ENCODE peak calls at places on chromosomes 11 and 22, in four cellular contexts. L, M, R and T are unnamed samples.
A peak's percentile ranks its signal among the peaks of the same experiment; 100 is the strongest.

GRCh38 chr11:4480577-4481539 is 1.6 kb upstream of the OR52K1 start:
- DNase-seq in M (no peak), L (peak; percentile 6), R (peak; percentile 36), T (no peak)

GRCh38 chr11:69984457-69985261 is 93.5 kb upstream of the ANO1 start:
- DNase-seq in L (no peak), R (no peak), M (no peak), T (no peak)

GRCh38 chr22:22235564-22235963 is 9.0 kb upstream of the VPREB1 start:
- DNase-seq in M (peak; percentile 17), L (peak; percentile 83), R (no peak), T (peak; percentile 50)

GRCh38 chr11:13384837-13385417 is 78.1 kb downstream of the BTBD10 start:
- DNase-seq in M (peak; percentile 3), L (peak; percentile 48), R (no peak), T (no peak)

GRCh38 chr11:3123761-3124733 is 41.1 kb downstream of the OSBPL5 start:
- DNase-seq in R (peak; percentile 76), M (no peak), L (no peak), T (no peak)

GRCh38 chr11:6437423-6437822 is 3.4 kb downstream of the HPX start:
- DNase-seq in R (no peak), L (peak; percentile 21), M (no peak), T (no peak)

GRCh38 chr22:30212363-30212995 is 34.1 kb downstream of the LIF start:
- DNase-seq in R (peak; percentile 84), M (no peak), L (peak; percentile 40), T (no peak)

GRCh38 chr22:26777402-26777801 is 120.0 kb downstream of the MIAT start:
- DNase-seq in M (no peak), L (peak; percentile 9), R (no peak), T (no peak)

GRCh38 chr11:70399681-70400112 is 1.4 kb downstream of the CTTN start:
- DNase-seq in M (no peak), L (peak; percentile 83), R (peak; percentile 27), T (no peak)

GRCh38 chr11:35029979-35030378 is 109.0 kb upstream of the CD44 start:
- DNase-seq in L (peak; percentile 79), R (no peak), M (peak; percentile 81), T (no peak)

GRCh38 chr22:45208993-45209838 is 31.5 kb downstream of the KIAA0930 start:
- DNase-seq in R (no peak), L (peak; percentile 38), M (no peak), T (no peak)

GRCh38 chr11:32154275-32154674 is 63.4 kb downstream of the RCN1 start:
- DNase-seq in M (peak; percentile 62), R (no peak), L (peak; percentile 7), T (no peak)

GRCh38 chr11:19869466-19869865 is 156.8 kb downstream of the NAV2 start:
- DNase-seq in R (no peak), M (no peak), L (no peak), T (no peak)

GRCh38 chr11:12840871-12841516 is 166.8 kb downstream of the TEAD1 start:
- DNase-seq in R (no peak), M (no peak), L (no peak), T (no peak)

GRCh38 chr11:93741882-93742226 is 382 bp downstream of the C11orf54 start:
- DNase-seq in L (peak; percentile 59), M (no peak), R (no peak), T (no peak)

GRCh38 chr22:38572065-38572464 is 2.1 kb upstream of the DMC1 start:
- DNase-seq in M (peak; percentile 12), L (peak; percentile 61), R (no peak), T (peak; percentile 22)

GRCh38 chr11:79076526-79077115 is 364.2 kb downstream of the TENM4 start:
- DNase-seq in M (no peak), R (no peak), L (peak; percentile 55), T (no peak)

GRCh38 chr22:25120093-25120561 is 79.5 kb upstream of the CRYBB3 start:
- DNase-seq in R (no peak), L (no peak), M (no peak), T (no peak)

GRCh38 chr11:30346068-30346688 is 23.3 kb downstream of the ARL14EP start:
- DNase-seq in M (no peak), R (no peak), L (peak; percentile 73), T (no peak)

GRCh38 chr11:3010521-3011275 is 18.6 kb upstream of the NAP1L4 start:
- DNase-seq in L (no peak), R (no peak), M (no peak), T (no peak)

GRCh38 chr22:34709641-34710040 is 356.3 kb upstream of the ISX start:
- DNase-seq in M (no peak), R (no peak), L (no peak), T (no peak)

GRCh38 chr22:48919851-48920589 is 907.7 kb downstream of the BRD1 start:
- DNase-seq in R (no peak), L (no peak), M (no peak), T (no peak)

GRCh38 chr11:19712281-19713220 is at the start of gene NAV2:
- DNase-seq in M (peak; percentile 20), R (peak; percentile 41), L (peak; percentile 91), T (peak; percentile 88)

GRCh38 chr11:66705587-66706335 is 23.3 kb downstream of the SPTBN2 start:
- DNase-seq in R (no peak), M (no peak), L (no peak), T (no peak)

GRCh38 chr11:125886997-125887372 is 483 bp upstream of the HYLS1 start:
- DNase-seq in R (no peak), L (no peak), M (no peak), T (peak; percentile 38)

GRCh38 chr11:20050048-20050447 is 110.2 kb downstream of the DBX1 start:
- DNase-seq in L (no peak), M (no peak), R (no peak), T (no peak)

GRCh38 chr11:126589492-126589803 is 234.0 kb downstream of the ST3GAL4 start:
- DNase-seq in L (no peak), R (no peak), M (no peak), T (no peak)

GRCh38 chr22:47165998-47166397 is 403.5 kb downstream of the TBC1D22A start:
- DNase-seq in L (no peak), R (no peak), M (no peak), T (no peak)

GRCh38 chr22:23514317-23515038 is 65.6 kb downstream of the IGLL1 start:
- DNase-seq in M (no peak), L (no peak), R (no peak), T (no peak)

GRCh38 chr11:104625246-104625645 is 273.0 kb downstream of the CASP12 start:
- DNase-seq in L (no peak), R (no peak), M (no peak), T (no peak)

GRCh38 chr22:40001800-40002577 is 7.2 kb downstream of the FAM83F start:
- DNase-seq in R (no peak), L (peak; percentile 62), M (no peak), T (no peak)
- TF ChIP-seq SPI1 in R (no peak), L (no peak), M (no peak), T (no peak)

DNA sequence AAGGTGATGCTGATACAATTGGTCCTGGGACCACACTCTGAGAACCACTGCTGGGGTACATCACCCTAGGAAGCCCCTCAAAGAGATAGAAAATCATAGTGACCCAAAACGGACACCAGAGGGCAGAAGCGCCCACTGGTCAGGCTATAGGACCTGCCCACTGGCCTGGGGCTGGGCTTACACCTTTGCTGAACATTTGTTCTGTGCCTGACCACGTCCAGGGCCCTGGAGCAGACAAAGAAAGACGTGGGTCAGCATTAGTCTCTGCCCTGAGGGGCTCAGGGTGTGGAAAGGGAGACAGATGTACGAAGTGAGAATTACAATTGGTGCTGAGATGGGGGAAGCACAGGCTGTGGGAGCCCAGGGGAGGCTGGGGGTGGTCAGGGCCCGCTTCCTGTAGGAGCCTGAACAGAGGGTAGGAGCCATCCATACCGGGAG is 14.4 kb upstream of the SERPINH1 start:
- DNase-seq in M (no peak), R (no peak), L (peak; percentile 89), T (no peak)
- TF ChIP-seq SPI1 in M (no peak), R (no peak), L (no peak), T (no peak)

GRCh38 chr11:73333626-73334199 is 25.6 kb downstream of the ARHGEF17 start:
- DNase-seq in M (no peak), R (no peak), L (no peak), T (no peak)

GRCh38 chr11:73331138-73331916 is 23.3 kb downstream of the ARHGEF17 start:
- DNase-seq in M (no peak), L (peak; percentile 27), R (no peak), T (no peak)

GRCh38 chr11:73335204-73335923 is 27.3 kb downstream of the ARHGEF17 start:
- DNase-seq in R (no peak), L (peak; percentile 84), M (no peak), T (peak; percentile 74)

GRCh38 chr11:73333173-73333572 is 25.1 kb downstream of the ARHGEF17 start:
- DNase-seq in R (no peak), L (no peak), M (no peak), T (no peak)

DNA sequence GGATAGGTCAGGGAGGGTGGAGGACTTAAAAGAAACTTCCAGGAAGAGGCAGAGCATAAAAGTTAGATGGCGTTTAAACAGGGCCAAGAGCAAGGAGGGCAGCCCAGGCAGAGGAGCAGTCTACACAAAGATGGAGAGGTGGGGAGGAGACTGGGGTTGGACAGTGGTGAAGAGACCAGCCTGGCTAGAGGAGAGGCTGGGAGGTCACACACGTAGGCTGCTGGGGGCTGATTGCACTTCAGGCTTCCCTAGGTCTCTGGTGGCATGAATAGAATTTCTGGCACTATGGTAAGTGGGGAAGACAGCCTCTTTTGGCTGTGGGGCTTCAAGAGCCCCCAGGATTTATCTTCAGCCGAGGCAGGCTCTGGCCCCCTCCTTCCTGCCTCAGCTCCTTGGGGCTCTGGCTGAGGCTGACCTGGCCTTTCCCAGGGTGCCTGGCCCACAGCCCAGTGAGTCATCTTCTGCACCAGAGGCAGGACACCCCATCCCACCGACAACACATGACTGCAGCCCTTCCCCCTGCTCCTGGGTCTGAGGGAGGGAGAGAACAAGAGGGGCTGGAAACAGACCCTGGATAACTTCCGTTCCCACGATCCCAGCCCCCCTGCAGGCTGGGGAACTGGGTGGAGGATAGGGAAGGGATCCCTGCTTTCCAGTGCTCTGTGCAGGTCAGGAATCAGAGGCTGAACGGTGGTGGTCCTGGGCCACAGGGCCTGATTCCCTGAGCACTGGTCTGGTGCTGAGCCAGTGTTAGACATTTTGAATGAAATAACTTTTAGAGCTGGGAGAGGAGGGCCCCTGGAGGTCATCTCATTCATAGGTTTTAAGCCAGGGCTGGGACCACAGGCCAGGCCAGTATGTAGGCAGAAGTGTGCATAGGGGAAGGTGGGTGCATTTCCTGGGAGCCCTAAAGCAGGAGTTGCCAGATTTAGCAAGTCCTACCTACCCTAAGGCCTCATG is 26.4 kb downstream of the ARHGEF17 start:
- DNase-seq in L (peak; percentile 77), R (no peak), M (no peak), T (no peak)
- TF ChIP-seq SPI1 in L (no peak), R (no peak), M (no peak), T (no peak)

GRCh38 chr11:130585545-130585944 is 137.1 kb downstream of the ADAMTS15 start:
- DNase-seq in L (no peak), M (no peak), R (no peak), T (no peak)
- TF ChIP-seq SPI1 in L (no peak), M (no peak), R (no peak), T (no peak)

DNA sequence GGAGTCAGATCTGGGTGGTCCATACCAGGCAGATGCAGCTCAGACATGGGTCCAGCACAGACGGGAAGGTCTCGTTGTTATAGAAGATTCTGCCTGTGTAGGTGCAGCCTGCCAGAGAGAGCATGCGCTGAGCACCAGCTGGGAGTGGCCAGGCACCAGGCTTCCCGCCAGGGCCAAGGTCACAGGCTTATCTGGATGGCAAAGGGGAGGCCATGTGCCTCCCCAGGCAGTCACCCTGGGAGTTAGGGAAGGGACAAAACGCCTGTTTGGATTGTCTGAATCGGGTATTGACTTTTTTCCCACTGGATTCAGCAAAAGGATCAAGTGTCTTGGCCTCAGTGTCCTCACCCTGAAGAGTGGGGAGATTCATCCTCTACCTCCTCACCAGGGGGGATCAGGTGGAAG is 26.5 kb downstream of the PGA5 start:
- DNase-seq in R (no peak), L (peak; percentile 78), M (no peak), T (no peak)
- TF ChIP-seq SPI1 in R (no peak), L (no peak), M (no peak), T (no peak)

GRCh38 chr11:62860835-62861563 is 19.7 kb upstream of the SLC3A2 start:
- DNase-seq in L (no peak), M (no peak), R (no peak), T (no peak)
- TF ChIP-seq SPI1 in L (no peak), M (no peak), R (no peak), T (no peak)